ENCODE peak calls at places on chromosome 14, in nine cellular contexts. C, O, I, X, E, M, K, D and N are unnamed samples.
A peak's percentile ranks its signal among the peaks of the same experiment; 100 is the strongest.

GRCh38 chr14:77026930-77027537 is 1.5 kb downstream of the IRF2BPL start:
- DNase-seq in C (no peak), O (peak; percentile 80), I (no peak), X (peak; percentile 79), E (peak; percentile 73), M (no peak), K (peak; percentile 19), D (peak; percentile 32), N (no peak)

GRCh38 chr14:82667501-82667900 is 1133.8 kb upstream of the SEL1L start:
- DNase-seq in C (no peak), O (no peak), I (no peak), X (no peak), E (no peak), M (no peak), K (no peak), D (no peak), N (no peak)

GRCh38 chr14:59997496-59997895 is 77.6 kb downstream of the LRRC9 start:
- DNase-seq in C (no peak), O (no peak), I (no peak), X (no peak), E (no peak), M (no peak), K (peak; percentile 13), D (no peak), N (peak; percentile 83)

GRCh38 chr14:103118019-103118662 is 5.1 kb upstream of the TNFAIP2 start:
- DNase-seq in C (peak; percentile 83), O (no peak), I (no peak), X (peak; percentile 92), E (no peak), M (peak; percentile 91), K (no peak), D (peak; percentile 62), N (no peak)

GRCh38 chr14:90050271-90050670 is 11.5 kb upstream of the KCNK13 start:
- DNase-seq in C (no peak), O (no peak), I (no peak), X (no peak), E (no peak), M (no peak), K (no peak), D (no peak), N (no peak)

GRCh38 chr14:93984987-93985410 is 8.6 kb upstream of the ASB2 start:
- DNase-seq in C (no peak), O (no peak), I (no peak), X (peak; percentile 80), E (no peak), M (no peak), K (no peak), D (no peak), N (no peak)

GRCh38 chr14:97401714-97402113 is 604.5 kb downstream of the VRK1 start:
- DNase-seq in C (no peak), O (no peak), I (no peak), X (no peak), E (no peak), M (no peak), K (no peak), D (no peak), N (no peak)

GRCh38 chr14:55354500-55354899 is 57.1 kb downstream of the ATG14 start:
- DNase-seq in C (no peak), O (peak; percentile 66), I (peak; percentile 49), X (peak; percentile 70), E (peak; percentile 87), M (no peak), K (peak; percentile 72), D (peak; percentile 6), N (peak; percentile 71)

GRCh38 chr14:100819453-100819828 is 6.5 kb upstream of the MEG3 start:
- DNase-seq in C (no peak), O (no peak), I (no peak), X (no peak), E (no peak), M (no peak), K (no peak), D (no peak), N (no peak)

GRCh38 chr14:91354221-91354916 is 63.3 kb downstream of the CCDC88C start:
- DNase-seq in C (no peak), O (no peak), I (no peak), X (no peak), E (no peak), M (no peak), K (no peak), D (no peak), N (no peak)

GRCh38 chr14:26531894-26532293 is 65.9 kb downstream of the NOVA1 start:
- DNase-seq in C (no peak), O (no peak), I (no peak), X (no peak), E (no peak), M (no peak), K (no peak), D (no peak), N (no peak)

GRCh38 chr14:102579696-102580551 is 12.5 kb upstream of the RCOR1 start:
- DNase-seq in C (no peak), O (no peak), I (no peak), X (no peak), E (no peak), M (no peak), K (no peak), D (no peak), N (no peak)

GRCh38 chr14:56341766-56342418 is 223.7 kb downstream of the PELI2 start:
- DNase-seq in C (no peak), O (no peak), I (no peak), X (no peak), E (no peak), M (no peak), K (no peak), D (no peak), N (no peak)

GRCh38 chr14:74858022-74858421 is 17.9 kb downstream of the PROX2 start:
- DNase-seq in C (no peak), O (no peak), I (no peak), X (no peak), E (no peak), M (no peak), K (no peak), D (no peak), N (no peak)

GRCh38 chr14:69675877-69676416 is 64.6 kb downstream of the SUSD6 start:
- DNase-seq in C (no peak), O (no peak), I (no peak), X (no peak), E (no peak), M (no peak), K (no peak), D (no peak), N (no peak)

GRCh38 chr14:100069161-100069800 is 4.1 kb downstream of the EVL start:
- DNase-seq in C (no peak), O (no peak), I (no peak), X (no peak), E (peak; percentile 61), M (no peak), K (no peak), D (no peak), N (no peak)

GRCh38 chr14:57987051-57987450 is 121.2 kb upstream of the SLC35F4 start:
- DNase-seq in C (no peak), O (no peak), I (no peak), X (no peak), E (no peak), M (no peak), K (no peak), D (no peak), N (no peak)

GRCh38 chr14:104086210-104086660 is 735 bp downstream of the ASPG start:
- DNase-seq in C (peak; percentile 63), O (no peak), I (no peak), X (no peak), E (no peak), M (peak; percentile 44), K (no peak), D (no peak), N (no peak)

GRCh38 chr14:76236172-76237130 is 84.7 kb downstream of the GPATCH2L start:
- DNase-seq in C (no peak), O (no peak), I (no peak), X (no peak), E (no peak), M (no peak), K (no peak), D (no peak), N (no peak)

GRCh38 chr14:36509056-36509917 is 10.7 kb downstream of the NKX2-1 start:
- DNase-seq in C (no peak), O (no peak), I (no peak), X (no peak), E (no peak), M (no peak), K (peak; percentile 91), D (no peak), N (no peak)

GRCh38 chr14:102683399-102684275 is 91.2 kb downstream of the RCOR1 start:
- DNase-seq in C (no peak), O (no peak), I (no peak), X (no peak), E (no peak), M (no peak), K (no peak), D (no peak), N (no peak)

GRCh38 chr14:91899777-91900176 is 32.4 kb upstream of the TC2N start:
- DNase-seq in C (no peak), O (no peak), I (no peak), X (no peak), E (no peak), M (no peak), K (no peak), D (no peak), N (no peak)